ENCODE peak calls at places on chromosomes 11 and 22, in four cellular contexts. One of them, this sample, is unnamed.
A peak's percentile ranks its signal among the peaks of the same experiment; 100 is the strongest.

GRCh38 chr22:41106122-41106968 is 14.0 kb downstream of the EP300 start:
- DNase-seq in left lung: no peak
- DNase-seq in sigmoid colon: no peak
- DNase-seq in tibial nerve: no peak
- DNase-seq in this sample: no peak

GRCh38 chr11:12085371-12086251 is 24.8 kb upstream of the MICAL2 start:
- DNase-seq in sigmoid colon: no peak
- DNase-seq in tibial nerve: no peak
- DNase-seq in left lung: no peak
- DNase-seq in this sample: no peak

GRCh38 chr11:112394304-112394703 is 133.6 kb upstream of the PLET1 start:
- DNase-seq in left lung: no peak
- DNase-seq in tibial nerve: no peak
- DNase-seq in sigmoid colon: no peak
- DNase-seq in this sample: no peak

GRCh38 chr11:62539238-62539925 is 7.2 kb downstream of the AHNAK start:
- DNase-seq in left lung: peak; percentile 87
- DNase-seq in sigmoid colon: peak; percentile 93
- DNase-seq in tibial nerve: no peak
- DNase-seq in this sample: no peak

GRCh38 chr11:46242462-46242960 is 35.0 kb upstream of the CREB3L1 start:
- DNase-seq in sigmoid colon: no peak
- DNase-seq in tibial nerve: no peak
- DNase-seq in left lung: no peak
- DNase-seq in this sample: no peak

GRCh38 chr11:70729949-70730348 is 331.6 kb downstream of the CTTN start:
- DNase-seq in tibial nerve: no peak
- DNase-seq in sigmoid colon: no peak
- DNase-seq in left lung: no peak
- DNase-seq in this sample: no peak

GRCh38 chr11:119446434-119446833 is 23.5 kb upstream of the THY1 start:
- DNase-seq in sigmoid colon: no peak
- DNase-seq in tibial nerve: no peak
- DNase-seq in left lung: no peak
- DNase-seq in this sample: no peak

GRCh38 chr11:17328856-17329490 is 22.6 kb upstream of the NCR3LG1 start:
- DNase-seq in tibial nerve: no peak
- DNase-seq in left lung: no peak
- DNase-seq in sigmoid colon: no peak
- DNase-seq in this sample: no peak

GRCh38 chr11:132318421-132319157 is 948.2 kb downstream of the NTM start:
- DNase-seq in tibial nerve: no peak
- DNase-seq in left lung: no peak
- DNase-seq in sigmoid colon: no peak
- DNase-seq in this sample: no peak

GRCh38 chr11:126640186-126640585 is 284.7 kb downstream of the ST3GAL4 start:
- DNase-seq in sigmoid colon: no peak
- DNase-seq in tibial nerve: no peak
- DNase-seq in left lung: no peak
- DNase-seq in this sample: no peak

GRCh38 chr11:59822989-59823566 is 12.5 kb upstream of the MRPL16 start:
- DNase-seq in tibial nerve: peak; percentile 41
- DNase-seq in sigmoid colon: no peak
- DNase-seq in left lung: no peak
- DNase-seq in this sample: no peak

GRCh38 chr11:14672635-14673034 is 29.0 kb downstream of the PDE3B start:
- DNase-seq in sigmoid colon: no peak
- DNase-seq in tibial nerve: no peak
- DNase-seq in left lung: no peak
- DNase-seq in this sample: no peak

GRCh38 chr22:37314315-37315046 is 32.2 kb downstream of the CYTH4 start:
- DNase-seq in sigmoid colon: no peak
- DNase-seq in tibial nerve: no peak
- DNase-seq in left lung: peak; percentile 71
- DNase-seq in this sample: no peak

GRCh38 chr11:11505190-11505589 is 116.6 kb downstream of the GALNT18 start:
- DNase-seq in left lung: no peak
- DNase-seq in sigmoid colon: no peak
- DNase-seq in tibial nerve: no peak
- DNase-seq in this sample: no peak

GRCh38 chr11:4960877-4961276 is 5.4 kb upstream of the OR51A2 start:
- DNase-seq in left lung: no peak
- DNase-seq in sigmoid colon: no peak
- DNase-seq in tibial nerve: no peak
- DNase-seq in this sample: no peak

GRCh38 chr11:114289779-114290178 is 6.4 kb upstream of the NNMT start:
- DNase-seq in tibial nerve: no peak
- DNase-seq in left lung: no peak
- DNase-seq in sigmoid colon: no peak
- DNase-seq in this sample: no peak

GRCh38 chr11:114293201-114293711 is 2.9 kb upstream of the NNMT start:
- DNase-seq in left lung: no peak
- DNase-seq in tibial nerve: no peak
- DNase-seq in sigmoid colon: no peak
- DNase-seq in this sample: no peak

GRCh38 chr11:114291847-114292680 is 4.1 kb upstream of the NNMT start:
- DNase-seq in left lung: no peak
- DNase-seq in tibial nerve: no peak
- DNase-seq in sigmoid colon: no peak
- DNase-seq in this sample: no peak

GRCh38 chr11:114290503-114291239 is 5.5 kb upstream of the NNMT start:
- DNase-seq in left lung: no peak
- DNase-seq in sigmoid colon: no peak
- DNase-seq in tibial nerve: no peak
- DNase-seq in this sample: no peak

GRCh38 chr11:114291381-114291780 is 4.8 kb upstream of the NNMT start:
- DNase-seq in left lung: no peak
- DNase-seq in tibial nerve: no peak
- DNase-seq in sigmoid colon: no peak
- DNase-seq in this sample: no peak
- H3K4me3 ChIP-seq in left lung: no peak overlapping the region
- H3K4me3 ChIP-seq in tibial nerve: no peak overlapping the region
- H3K4me3 ChIP-seq in sigmoid colon: no peak overlapping the region
- H3K4me3 ChIP-seq in this sample: peak overlapping the region; percentile 2

GRCh38 chr22:23281053-23281405 is 100.7 kb downstream of the BCR start:
- DNase-seq in sigmoid colon: no peak
- DNase-seq in tibial nerve: no peak
- DNase-seq in left lung: no peak
- DNase-seq in this sample: no peak

GRCh38 chr22:23280356-23281052 is 100.2 kb downstream of the BCR start:
- DNase-seq in tibial nerve: no peak
- DNase-seq in sigmoid colon: no peak
- DNase-seq in left lung: no peak
- DNase-seq in this sample: no peak

GRCh38 chr22:23278883-23279675 is 98.8 kb downstream of the BCR start:
- DNase-seq in sigmoid colon: no peak
- DNase-seq in tibial nerve: no peak
- DNase-seq in left lung: no peak
- DNase-seq in this sample: peak; percentile 81

GRCh38 chr22:23281406-23282088 is 101.2 kb downstream of the BCR start:
- DNase-seq in tibial nerve: peak; percentile 91
- DNase-seq in sigmoid colon: peak; percentile 93
- DNase-seq in left lung: peak; percentile 92
- DNase-seq in this sample: peak; percentile 87

GRCh38 chr22:23279781-23280180 is 99.5 kb downstream of the BCR start:
- DNase-seq in tibial nerve: no peak
- DNase-seq in sigmoid colon: no peak
- DNase-seq in left lung: no peak
- DNase-seq in this sample: no peak
- H3K4me1 ChIP-seq in tibial nerve: peaks cover 41% of the 10 kb centered on the region
- H3K4me1 ChIP-seq in sigmoid colon: peaks cover 46% of the 10 kb centered on the region
- H3K4me1 ChIP-seq in left lung: peaks cover 23% of the 10 kb centered on the region
- H3K4me1 ChIP-seq in this sample: peaks cover 45% of the 10 kb centered on the region

GRCh38 chr11:18650353-18650752 is 16.2 kb upstream of the SPTY2D1 start:
- DNase-seq in sigmoid colon: no peak
- DNase-seq in left lung: no peak
- DNase-seq in tibial nerve: no peak
- DNase-seq in this sample: no peak

DNA sequence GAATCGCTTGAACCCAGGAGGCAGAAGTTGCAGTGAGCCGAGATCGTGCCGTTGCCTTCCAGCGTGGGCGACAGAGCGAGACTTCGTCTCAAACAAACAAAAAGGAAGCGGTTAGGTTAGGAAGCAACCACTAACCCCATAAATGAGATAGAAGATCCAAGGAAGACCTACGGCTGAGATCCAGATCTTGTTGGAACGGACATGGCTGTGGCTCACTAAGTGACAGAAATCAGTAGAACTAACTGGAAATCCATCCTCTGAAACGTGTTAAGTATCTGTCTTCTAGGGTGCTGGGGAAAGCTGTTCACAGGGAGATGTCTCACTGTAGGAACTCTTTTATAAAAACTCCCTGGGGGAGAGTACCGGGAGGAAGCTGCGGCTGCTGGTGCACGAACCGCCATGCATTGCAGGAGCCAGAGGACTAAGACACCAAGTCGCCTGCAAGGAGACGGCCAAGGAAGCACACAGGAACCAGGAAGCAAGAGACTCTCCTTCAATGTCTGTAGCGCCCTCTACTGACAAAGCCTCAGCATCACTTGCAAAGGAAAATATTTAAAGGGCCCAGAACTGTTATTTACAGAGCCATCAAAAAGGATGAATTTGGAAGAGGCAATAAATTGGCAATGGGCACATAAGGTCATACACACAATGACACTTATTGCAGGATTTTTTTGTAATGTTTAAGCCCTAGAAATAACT is 16.9 kb upstream of the SPTY2D1 start:
- DNase-seq in sigmoid colon: no peak
- DNase-seq in tibial nerve: peak; percentile 29
- DNase-seq in left lung: no peak
- DNase-seq in this sample: peak; percentile 51
- TF ChIP-seq CTCF in sigmoid colon: no peak
- TF ChIP-seq CTCF in tibial nerve: no peak
- TF ChIP-seq CTCF in left lung: peak; percentile 34
- TF ChIP-seq CTCF in this sample: peak; percentile 59

GRCh38 chr11:124876818-124877630 is 11.8 kb downstream of the ROBO3 start:
- DNase-seq in tibial nerve: no peak
- DNase-seq in left lung: no peak
- DNase-seq in sigmoid colon: peak; percentile 72
- DNase-seq in this sample: no peak

GRCh38 chr11:124875943-124876817 is 10.9 kb downstream of the ROBO3 start:
- DNase-seq in tibial nerve: peak; percentile 84
- DNase-seq in left lung: peak; percentile 94
- DNase-seq in sigmoid colon: peak; percentile 95
- DNase-seq in this sample: peak; percentile 89

GRCh38 chr11:124878497-124879228 is 13.4 kb downstream of the ROBO3 start:
- DNase-seq in left lung: no peak
- DNase-seq in sigmoid colon: no peak
- DNase-seq in tibial nerve: no peak
- DNase-seq in this sample: no peak

GRCh38 chr11:124879229-124879998 is 14.2 kb downstream of the ROBO3 start:
- DNase-seq in left lung: no peak
- DNase-seq in sigmoid colon: peak; percentile 59
- DNase-seq in tibial nerve: no peak
- DNase-seq in this sample: no peak

GRCh38 chr11:124877631-124878496 is 12.6 kb downstream of the ROBO3 start:
- DNase-seq in tibial nerve: no peak
- DNase-seq in sigmoid colon: peak; percentile 64
- DNase-seq in left lung: no peak
- DNase-seq in this sample: no peak
- H3K4me3 ChIP-seq in tibial nerve: peak overlapping the region; percentile 57
- H3K4me3 ChIP-seq in sigmoid colon: no peak overlapping the region
- H3K4me3 ChIP-seq in left lung: peak overlapping the region; percentile 43
- H3K4me3 ChIP-seq in this sample: peak overlapping the region; percentile 65

GRCh38 chr11:63670738-63671321 is 346 bp downstream of the ATL3 start:
- DNase-seq in tibial nerve: peak; percentile 55
- DNase-seq in left lung: peak; percentile 91
- DNase-seq in sigmoid colon: peak; percentile 77
- DNase-seq in this sample: peak; percentile 75

GRCh38 chr11:63666874-63667273 is 4.3 kb downstream of the ATL3 start:
- DNase-seq in left lung: no peak
- DNase-seq in sigmoid colon: no peak
- DNase-seq in tibial nerve: no peak
- DNase-seq in this sample: no peak

GRCh38 chr11:63670077-63670737 is 969 bp downstream of the ATL3 start:
- DNase-seq in left lung: no peak
- DNase-seq in sigmoid colon: no peak
- DNase-seq in tibial nerve: peak; percentile 35
- DNase-seq in this sample: no peak

GRCh38 chr11:63668396-63668795 is 2.8 kb downstream of the ATL3 start:
- DNase-seq in sigmoid colon: no peak
- DNase-seq in tibial nerve: no peak
- DNase-seq in left lung: no peak
- DNase-seq in this sample: no peak

DNA sequence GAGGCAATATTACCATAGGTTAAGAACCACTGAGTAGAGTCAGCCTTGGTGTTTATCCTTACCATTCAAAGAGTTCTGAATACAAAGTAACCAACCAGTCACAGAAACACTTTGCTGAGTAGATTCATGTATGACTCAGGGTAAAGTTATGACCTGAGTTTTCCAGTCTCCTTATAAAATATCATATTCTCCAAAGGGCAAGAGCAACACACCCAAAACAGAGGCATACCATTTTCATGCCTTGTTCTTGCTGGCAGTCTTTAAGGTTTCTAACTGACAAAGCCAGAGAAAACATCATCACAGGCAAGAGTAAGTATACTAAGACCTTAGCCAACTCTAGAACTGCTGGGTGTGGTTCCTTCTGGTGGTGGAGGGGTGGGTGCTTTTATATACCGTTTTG is 3.2 kb downstream of the ATL3 start:
- DNase-seq in tibial nerve: no peak
- DNase-seq in left lung: no peak
- DNase-seq in sigmoid colon: no peak
- DNase-seq in this sample: no peak
- H3K4me1 ChIP-seq in tibial nerve: peaks cover 33% of the 10 kb centered on the region
- H3K4me1 ChIP-seq in left lung: peaks cover 19% of the 10 kb centered on the region
- H3K4me1 ChIP-seq in sigmoid colon: peaks cover 74% of the 10 kb centered on the region
- H3K4me1 ChIP-seq in this sample: peaks cover 63% of the 10 kb centered on the region

GRCh38 chr11:8055111-8055835 is 25.7 kb upstream of the TUB start:
- DNase-seq in tibial nerve: no peak
- DNase-seq in sigmoid colon: peak; percentile 60
- DNase-seq in left lung: no peak
- DNase-seq in this sample: no peak
- TF ChIP-seq CTCF in tibial nerve: no peak
- TF ChIP-seq CTCF in sigmoid colon: no peak
- TF ChIP-seq CTCF in left lung: no peak
- TF ChIP-seq CTCF in this sample: no peak